ENCODE peak calls at places on chromosomes 2 and 18, in nine cellular contexts. Y, J, F, R, L, W, V, S and G are unnamed samples.

GRCh38 chr18:45526120-45526841 is 89.0 kb upstream of the SLC14A2 start:
- DNase-seq in Y (no peak), J (peak; percentile 43), F (no peak), R (peak; percentile 37), L (no peak), W (no peak), V (no peak), S (no peak), G (peak; percentile 75)

GRCh38 chr18:35513181-35513932 is 15.6 kb upstream of the INO80C start:
- DNase-seq in Y (no peak), J (peak; percentile 47), F (no peak), R (no peak), L (no peak), W (peak; percentile 72), V (no peak), S (peak; percentile 87), G (peak; percentile 76)

GRCh38 chr2:201939366-201939985 is 94.2 kb upstream of the FZD7 start:
- DNase-seq in Y (no peak), J (no peak), F (no peak), R (no peak), L (no peak), W (no peak), V (no peak), S (no peak), G (no peak)

GRCh38 chr2:38771632-38772031 is 6.4 kb upstream of the GEMIN6 start:
- DNase-seq in Y (no peak), J (no peak), F (no peak), R (no peak), L (peak; percentile 78), W (no peak), V (peak; percentile 25), S (peak; percentile 52), G (no peak)

GRCh38 chr2:43305537-43305936 is 79.1 kb upstream of the ZFP36L2 start:
- DNase-seq in Y (no peak), J (no peak), F (no peak), R (no peak), L (no peak), W (peak; percentile 71), V (no peak), S (no peak), G (no peak)

GRCh38 chr2:203583696-203584095 is 48.6 kb upstream of the RAPH1 start:
- DNase-seq in Y (no peak), J (peak; percentile 52), F (no peak), R (no peak), L (no peak), W (no peak), V (peak; percentile 79), S (peak; percentile 19), G (no peak)

GRCh38 chr2:76641506-76641905 is 880.7 kb downstream of the LRRTM4 start:
- DNase-seq in Y (no peak), J (no peak), F (no peak), R (no peak), L (no peak), W (no peak), V (no peak), S (no peak), G (no peak)

GRCh38 chr18:73615506-73615905 is 532.1 kb downstream of the FBXO15 start:
- DNase-seq in Y (no peak), J (no peak), F (no peak), R (no peak), L (no peak), W (no peak), V (no peak), S (no peak), G (no peak)

GRCh38 chr2:69615969-69616368 is 27.6 kb downstream of the AAK1 start:
- DNase-seq in Y (no peak), J (no peak), F (no peak), R (no peak), L (no peak), W (no peak), V (no peak), S (no peak), G (no peak)

GRCh38 chr18:48238206-48238605 is 171.0 kb downstream of the ZBTB7C start:
- DNase-seq in Y (no peak), J (no peak), F (no peak), R (no peak), L (no peak), W (no peak), V (no peak), S (no peak), G (no peak)

GRCh38 chr2:44983836-44984604 is 25.2 kb downstream of the SIX2 start:
- DNase-seq in Y (no peak), J (no peak), F (no peak), R (no peak), L (no peak), W (no peak), V (no peak), S (no peak), G (no peak)

GRCh38 chr2:204673877-204674276 is 128.6 kb downstream of the PARD3B start:
- DNase-seq in Y (no peak), J (no peak), F (no peak), R (no peak), L (no peak), W (no peak), V (peak; percentile 80), S (no peak), G (no peak)